ENCODE peak calls at places on chromosomes 13 and 19, in seven cellular contexts. One of them, this sample, is unnamed.

GRCh38 chr19:15028490-15028889 is 20.8 kb upstream of the CASP14 start:
- DNase-seq in neural progenitor cell: no peak
- DNase-seq in PC-3: no peak
- DNase-seq in endothelial cell of umbilical vein: no peak
- DNase-seq in keratinocyte: no peak
- DNase-seq in K562: no peak
- DNase-seq in HCT116: no peak
- DNase-seq in this sample: no peak

GRCh38 chr13:56558698-56559320 is 581.9 kb upstream of the PRR20A start:
- DNase-seq in neural progenitor cell: no peak
- DNase-seq in PC-3: peak; percentile 13
- DNase-seq in endothelial cell of umbilical vein: no peak
- DNase-seq in keratinocyte: no peak
- DNase-seq in K562: no peak
- DNase-seq in HCT116: no peak
- DNase-seq in this sample: no peak

GRCh38 chr19:53467503-53468262 is at the start of gene ZNF813:
- DNase-seq in neural progenitor cell: peak; percentile 97
- DNase-seq in PC-3: peak; percentile 88
- DNase-seq in endothelial cell of umbilical vein: peak; percentile 89
- DNase-seq in keratinocyte: peak; percentile 35
- DNase-seq in K562: peak; percentile 93
- DNase-seq in HCT116: no peak
- DNase-seq in this sample: peak; percentile 95

GRCh38 chr13:77329133-77330008 is 2.5 kb upstream of the MYCBP2 start:
- DNase-seq in neural progenitor cell: peak; percentile 95
- DNase-seq in PC-3: peak; percentile 92
- DNase-seq in endothelial cell of umbilical vein: peak; percentile 94
- DNase-seq in keratinocyte: peak; percentile 77
- DNase-seq in K562: peak; percentile 69
- DNase-seq in HCT116: peak; percentile 95
- DNase-seq in this sample: peak; percentile 97

GRCh38 chr13:106369858-106370257 is 165.6 kb downstream of the EFNB2 start:
- DNase-seq in neural progenitor cell: peak; percentile 9
- DNase-seq in PC-3: no peak
- DNase-seq in endothelial cell of umbilical vein: no peak
- DNase-seq in keratinocyte: no peak
- DNase-seq in K562: no peak
- DNase-seq in HCT116: no peak
- DNase-seq in this sample: no peak

GRCh38 chr19:6236310-6237291 is 43.2 kb downstream of the MLLT1 start:
- DNase-seq in neural progenitor cell: no peak
- DNase-seq in PC-3: peak; percentile 92
- DNase-seq in endothelial cell of umbilical vein: peak; percentile 42
- DNase-seq in keratinocyte: no peak
- DNase-seq in K562: no peak
- DNase-seq in HCT116: no peak
- DNase-seq in this sample: no peak

GRCh38 chr13:75902166-75903104 is 266.3 kb downstream of the LMO7 start:
- DNase-seq in neural progenitor cell: no peak
- DNase-seq in PC-3: peak; percentile 31
- DNase-seq in endothelial cell of umbilical vein: no peak
- DNase-seq in keratinocyte: no peak
- DNase-seq in K562: no peak
- DNase-seq in HCT116: no peak
- DNase-seq in this sample: no peak

GRCh38 chr13:24671367-24672117 is 8.7 kb upstream of the ATP12A start:
- DNase-seq in neural progenitor cell: peak; percentile 69
- DNase-seq in PC-3: peak; percentile 86
- DNase-seq in endothelial cell of umbilical vein: peak; percentile 51
- DNase-seq in keratinocyte: peak; percentile 85
- DNase-seq in K562: peak; percentile 22
- DNase-seq in HCT116: peak; percentile 67
- DNase-seq in this sample: peak; percentile 10

GRCh38 chr13:111204438-111205177 is 89.5 kb downstream of the ARHGEF7 start:
- DNase-seq in neural progenitor cell: peak; percentile 63
- DNase-seq in PC-3: no peak
- DNase-seq in endothelial cell of umbilical vein: peak; percentile 41
- DNase-seq in keratinocyte: no peak
- DNase-seq in K562: peak; percentile 14
- DNase-seq in HCT116: no peak
- DNase-seq in this sample: no peak

GRCh38 chr13:107216046-107216715 is 648.2 kb upstream of the ARGLU1 start:
- DNase-seq in neural progenitor cell: peak; percentile 17
- DNase-seq in PC-3: no peak
- DNase-seq in endothelial cell of umbilical vein: no peak
- DNase-seq in keratinocyte: no peak
- DNase-seq in K562: no peak
- DNase-seq in HCT116: no peak
- DNase-seq in this sample: no peak

GRCh38 chr13:98942997-98943396 is 34.9 kb downstream of the DOCK9 start:
- DNase-seq in neural progenitor cell: no peak
- DNase-seq in PC-3: no peak
- DNase-seq in endothelial cell of umbilical vein: no peak
- DNase-seq in keratinocyte: no peak
- DNase-seq in K562: no peak
- DNase-seq in HCT116: no peak
- DNase-seq in this sample: no peak

GRCh38 chr13:41603917-41604316 is 146.6 kb downstream of the RGCC start:
- DNase-seq in neural progenitor cell: no peak
- DNase-seq in PC-3: peak; percentile 92
- DNase-seq in endothelial cell of umbilical vein: peak; percentile 69
- DNase-seq in keratinocyte: peak; percentile 73
- DNase-seq in K562: peak; percentile 12
- DNase-seq in HCT116: peak; percentile 29
- DNase-seq in this sample: no peak

GRCh38 chr19:56295531-56296455 is 18.8 kb downstream of the ZSCAN5A start:
- DNase-seq in neural progenitor cell: no peak
- DNase-seq in PC-3: no peak
- DNase-seq in endothelial cell of umbilical vein: no peak
- DNase-seq in keratinocyte: peak; percentile 56
- DNase-seq in K562: no peak
- DNase-seq in HCT116: no peak
- DNase-seq in this sample: no peak

GRCh38 chr13:20157387-20157786 is 3.5 kb downstream of the GJA3 start:
- DNase-seq in neural progenitor cell: no peak
- DNase-seq in PC-3: no peak
- DNase-seq in endothelial cell of umbilical vein: no peak
- DNase-seq in keratinocyte: no peak
- DNase-seq in K562: no peak
- DNase-seq in HCT116: no peak
- DNase-seq in this sample: no peak

GRCh38 chr19:39297931-39298634 is 1.9 kb downstream of the IFNL1 start:
- DNase-seq in neural progenitor cell: no peak
- DNase-seq in PC-3: no peak
- DNase-seq in endothelial cell of umbilical vein: no peak
- DNase-seq in keratinocyte: no peak
- DNase-seq in K562: no peak
- DNase-seq in HCT116: no peak
- DNase-seq in this sample: peak; percentile 37

GRCh38 chr13:96299235-96299634 is 209.3 kb downstream of the HS6ST3 start:
- DNase-seq in neural progenitor cell: no peak
- DNase-seq in PC-3: peak; percentile 1
- DNase-seq in endothelial cell of umbilical vein: no peak
- DNase-seq in keratinocyte: no peak
- DNase-seq in K562: no peak
- DNase-seq in HCT116: no peak
- DNase-seq in this sample: no peak
- TF ChIP-seq EZH2 in neural progenitor cell: no peak
- TF ChIP-seq EZH2 in PC-3: no peak
- TF ChIP-seq EZH2 in endothelial cell of umbilical vein: no peak
- TF ChIP-seq EZH2 in keratinocyte: no peak
- TF ChIP-seq EZH2 in K562: no peak
- TF ChIP-seq EZH2 in HCT116: no peak
- TF ChIP-seq EZH2 in this sample: no peak

GRCh38 chr13:34413538-34414210 is 528.4 kb upstream of the NBEA start:
- DNase-seq in neural progenitor cell: no peak
- DNase-seq in PC-3: peak; percentile 16
- DNase-seq in endothelial cell of umbilical vein: no peak
- DNase-seq in keratinocyte: no peak
- DNase-seq in K562: no peak
- DNase-seq in HCT116: no peak
- DNase-seq in this sample: no peak

GRCh38 chr13:34419025-34419424 is 523.0 kb upstream of the NBEA start:
- DNase-seq in neural progenitor cell: no peak
- DNase-seq in PC-3: no peak
- DNase-seq in endothelial cell of umbilical vein: no peak
- DNase-seq in keratinocyte: no peak
- DNase-seq in K562: no peak
- DNase-seq in HCT116: no peak
- DNase-seq in this sample: no peak

GRCh38 chr13:34414616-34415015 is 527.5 kb upstream of the NBEA start:
- DNase-seq in neural progenitor cell: no peak
- DNase-seq in PC-3: no peak
- DNase-seq in endothelial cell of umbilical vein: no peak
- DNase-seq in keratinocyte: no peak
- DNase-seq in K562: no peak
- DNase-seq in HCT116: no peak
- DNase-seq in this sample: no peak

GRCh38 chr13:34412817-34413365 is 529.2 kb upstream of the NBEA start:
- DNase-seq in neural progenitor cell: no peak
- DNase-seq in PC-3: peak; percentile 84
- DNase-seq in endothelial cell of umbilical vein: peak; percentile 29
- DNase-seq in keratinocyte: no peak
- DNase-seq in K562: no peak
- DNase-seq in HCT116: no peak
- DNase-seq in this sample: no peak

GRCh38 chr13:34416833-34417425 is 525.1 kb upstream of the NBEA start:
- DNase-seq in neural progenitor cell: no peak
- DNase-seq in PC-3: peak; percentile 67
- DNase-seq in endothelial cell of umbilical vein: no peak
- DNase-seq in keratinocyte: no peak
- DNase-seq in K562: no peak
- DNase-seq in HCT116: no peak
- DNase-seq in this sample: no peak
- TF ChIP-seq EZH2 in neural progenitor cell: no peak
- TF ChIP-seq EZH2 in PC-3: no peak
- TF ChIP-seq EZH2 in endothelial cell of umbilical vein: no peak
- TF ChIP-seq EZH2 in keratinocyte: no peak
- TF ChIP-seq EZH2 in K562: no peak
- TF ChIP-seq EZH2 in HCT116: no peak
- TF ChIP-seq EZH2 in this sample: no peak

GRCh38 chr19:46404039-46404883 is 9.1 kb downstream of the CCDC8 start:
- DNase-seq in neural progenitor cell: peak; percentile 40
- DNase-seq in PC-3: peak; percentile 37
- DNase-seq in endothelial cell of umbilical vein: no peak
- DNase-seq in keratinocyte: no peak
- DNase-seq in K562: peak; percentile 39
- DNase-seq in HCT116: no peak
- DNase-seq in this sample: no peak
- TF ChIP-seq EZH2 in neural progenitor cell: peak; percentile 28
- TF ChIP-seq EZH2 in PC-3: no peak
- TF ChIP-seq EZH2 in endothelial cell of umbilical vein: peak; percentile 67
- TF ChIP-seq EZH2 in keratinocyte: no peak
- TF ChIP-seq EZH2 in K562: no peak
- TF ChIP-seq EZH2 in HCT116: no peak
- TF ChIP-seq EZH2 in this sample: no peak

GRCh38 chr19:40565910-40566495 is 10.7 kb upstream of the SHKBP1 start:
- DNase-seq in neural progenitor cell: no peak
- DNase-seq in PC-3: no peak
- DNase-seq in endothelial cell of umbilical vein: no peak
- DNase-seq in keratinocyte: no peak
- DNase-seq in K562: no peak
- DNase-seq in HCT116: no peak
- DNase-seq in this sample: no peak

GRCh38 chr19:40570313-40571004 is 6.2 kb upstream of the SHKBP1 start:
- DNase-seq in neural progenitor cell: peak; percentile 100
- DNase-seq in PC-3: peak; percentile 98
- DNase-seq in endothelial cell of umbilical vein: peak; percentile 99
- DNase-seq in keratinocyte: peak; percentile 100
- DNase-seq in K562: peak; percentile 99
- DNase-seq in HCT116: peak; percentile 99
- DNase-seq in this sample: peak; percentile 96

GRCh38 chr19:40565355-40565754 is 11.3 kb upstream of the SHKBP1 start:
- DNase-seq in neural progenitor cell: no peak
- DNase-seq in PC-3: no peak
- DNase-seq in endothelial cell of umbilical vein: no peak
- DNase-seq in keratinocyte: no peak
- DNase-seq in K562: no peak
- DNase-seq in HCT116: no peak
- DNase-seq in this sample: no peak

GRCh38 chr19:40567040-40567749 is 9.5 kb upstream of the SHKBP1 start:
- DNase-seq in neural progenitor cell: peak; percentile 38
- DNase-seq in PC-3: no peak
- DNase-seq in endothelial cell of umbilical vein: no peak
- DNase-seq in keratinocyte: no peak
- DNase-seq in K562: peak; percentile 42
- DNase-seq in HCT116: no peak
- DNase-seq in this sample: no peak

GRCh38 chr19:40567750-40568494 is 8.8 kb upstream of the SHKBP1 start:
- DNase-seq in neural progenitor cell: peak; percentile 63
- DNase-seq in PC-3: no peak
- DNase-seq in endothelial cell of umbilical vein: no peak
- DNase-seq in keratinocyte: no peak
- DNase-seq in K562: no peak
- DNase-seq in HCT116: no peak
- DNase-seq in this sample: no peak
- TF ChIP-seq EZH2 in neural progenitor cell: peak; percentile 95
- TF ChIP-seq EZH2 in PC-3: no peak
- TF ChIP-seq EZH2 in endothelial cell of umbilical vein: peak; percentile 93
- TF ChIP-seq EZH2 in keratinocyte: peak; percentile 49
- TF ChIP-seq EZH2 in K562: no peak
- TF ChIP-seq EZH2 in HCT116: no peak
- TF ChIP-seq EZH2 in this sample: no peak